ENCODE peak calls at places on chromosome 5, in ten cellular contexts. W is lung, H is fibroblast of mammary gland, A is heart right ventricle, E is DMS 273 treated with DMSO at 0.1 percent for 48 hours, Z is HEK293T, U is testis, S is NCI-H1092 treated with DMSO at 0.1 percent for 48 hours, X is psoas muscle, V is MV-4-11. Y is an unnamed sample.

GRCh38 chr5:136308396-136308795 is 56.9 kb downstream of the TRPC7 start:
- DNase-seq in U (no peak), Z (no peak), A (no peak), V (peak; percentile 19), H (no peak), X (no peak), S (no peak), E (no peak), W (no peak), Y (no peak)

GRCh38 chr5:1723957-1724821 is 75.4 kb downstream of the MRPL36 start:
- DNase-seq in X (no peak), E (no peak), V (no peak), S (no peak), W (no peak), Z (no peak), U (peak; percentile 7), A (no peak), H (no peak), Y (no peak)

GRCh38 chr5:153901449-153901848 is 137.3 kb downstream of the FAM114A2 start:
- DNase-seq in U (no peak), W (no peak), V (peak; percentile 25), A (no peak), Z (no peak), X (no peak), H (no peak), S (no peak), E (no peak), Y (no peak)

GRCh38 chr5:132905938-132906337 is 32.5 kb downstream of the LEAP2 start:
- DNase-seq in H (peak; percentile 39), S (peak; percentile 9), X (no peak), Z (no peak), W (no peak), U (no peak), E (no peak), V (peak; percentile 36), A (no peak), Y (peak; percentile 98)

GRCh38 chr5:2207966-2208544 is 325.3 kb upstream of the IRX4 start:
- DNase-seq in X (no peak), V (no peak), U (peak; percentile 68), E (no peak), A (no peak), Z (peak; percentile 31), H (peak; percentile 1), W (peak; percentile 29), S (peak; percentile 21), Y (peak; percentile 23)

GRCh38 chr5:12683249-12683648 is 779.0 kb upstream of the CTNND2 start:
- DNase-seq in X (no peak), Z (no peak), A (no peak), V (no peak), W (no peak), E (no peak), S (no peak), U (no peak), H (no peak), Y (no peak)

GRCh38 chr5:79284852-79285251 is 48.9 kb downstream of the JMY start:
- DNase-seq in U (no peak), W (no peak), V (peak; percentile 94), X (no peak), S (no peak), H (peak; percentile 29), Z (no peak), A (no peak), E (no peak), Y (no peak)

GRCh38 chr5:121031487-121031886 is 567.4 kb downstream of the PRR16 start:
- DNase-seq in E (no peak), H (peak; percentile 56), X (no peak), W (no peak), V (no peak), S (no peak), U (no peak), A (peak; percentile 10), Z (no peak), Y (no peak)

GRCh38 chr5:6634327-6634713 is 1.1 kb downstream of the SRD5A1 start:
- DNase-seq in V (peak; percentile 67), A (no peak), W (no peak), E (no peak), S (no peak), Z (peak; percentile 17), H (no peak), U (no peak), X (no peak), Y (no peak)

GRCh38 chr5:112686675-112687074 is 51.0 kb upstream of the APC start:
- DNase-seq in H (no peak), X (no peak), W (no peak), U (no peak), E (no peak), V (no peak), A (no peak), S (no peak), Z (no peak), Y (no peak)

GRCh38 chr5:90932052-90932699 is 373.6 kb downstream of the ADGRV1 start:
- DNase-seq in V (peak; percentile 25), A (peak; percentile 63), E (peak; percentile 18), H (peak; percentile 69), X (no peak), Z (peak; percentile 52), W (peak; percentile 58), S (peak; percentile 6), U (peak; percentile 61), Y (peak; percentile 67)